ENCODE peak calls at places on chromosomes 1 and 21, in six cellular contexts. L, A, N, Q, R and M are unnamed samples. For H3K27me3, the result is how much of the 10 kb centered on the place peaks cover.

GRCh38 chr1:167158095-167158812 is 62.4 kb upstream of the POU2F1 start:
- DNase-seq in L (no peak), A (peak), N (no peak), Q (no peak), R (no peak), M (no peak)

GRCh38 chr1:6962956-6963915 is 178.0 kb downstream of the CAMTA1 start:
- DNase-seq in L (peak), A (peak), N (no peak), Q (peak), R (peak), M (peak)

GRCh38 chr21:22044431-22044830 is 1046.2 kb downstream of the NCAM2 start:
- DNase-seq in L (no peak), A (no peak), N (no peak), Q (no peak), R (no peak), M (no peak)

GRCh38 chr1:55993608-55994251 is 585.6 kb downstream of the PLPP3 start:
- DNase-seq in L (no peak), A (no peak), N (no peak), Q (no peak), R (no peak), M (no peak)

GRCh38 chr1:203038217-203038741 is 12.0 kb downstream of the PPFIA4 start:
- DNase-seq in L (peak), A (no peak), N (peak), Q (peak), R (peak), M (no peak)

GRCh38 chr1:24902471-24902891 is 27.6 kb downstream of the RUNX3 start:
- DNase-seq in L (no peak), A (no peak), N (no peak), Q (no peak), R (no peak), M (no peak)

GRCh38 chr1:243798726-243799125 is 51.3 kb downstream of the AKT3 start:
- DNase-seq in L (no peak), A (no peak), N (no peak), Q (peak), R (no peak), M (no peak)

GRCh38 chr21:35652196-35652595 is 408.1 kb downstream of the SETD4 start:
- DNase-seq in L (no peak), A (no peak), N (no peak), Q (no peak), R (no peak), M (no peak)

GRCh38 chr21:41066086-41066938 is 101.6 kb upstream of the BACE2 start:
- DNase-seq in L (no peak), A (no peak), N (no peak), Q (peak), R (no peak), M (no peak)

GRCh38 chr1:24830680-24831272 is 85.5 kb downstream of the CLIC4 start:
- DNase-seq in L (no peak), A (peak), N (no peak), Q (peak), R (no peak), M (peak)

GRCh38 chr1:240027059-240027462 is 64.6 kb upstream of the FMN2 start:
- DNase-seq in L (no peak), A (peak), N (no peak), Q (peak), R (peak), M (peak)

GRCh38 chr1:95679262-95679661 is 445.3 kb downstream of the RWDD3 start:
- DNase-seq in L (no peak), A (peak), N (no peak), Q (no peak), R (no peak), M (no peak)

GRCh38 chr21:40634141-40634540 is 212.8 kb downstream of the DSCAM start:
- DNase-seq in L (no peak), A (no peak), N (no peak), Q (no peak), R (no peak), M (no peak)

GRCh38 chr1:245118066-245118465 is 36.7 kb upstream of the KIF26B start:
- DNase-seq in L (no peak), A (no peak), N (no peak), Q (no peak), R (no peak), M (no peak)

GRCh38 chr1:151773698-151774097 is 10.4 kb upstream of the MRPL9 start:
- DNase-seq in L (no peak), A (no peak), N (no peak), Q (peak), R (no peak), M (no peak)

GRCh38 chr1:170510163-170510562 is 21.8 kb upstream of the GORAB start:
- DNase-seq in L (no peak), A (no peak), N (no peak), Q (peak), R (no peak), M (no peak)

GRCh38 chr1:170513138-170513537 is 18.8 kb upstream of the GORAB start:
- DNase-seq in L (no peak), A (peak), N (no peak), Q (no peak), R (no peak), M (no peak)

DNA sequence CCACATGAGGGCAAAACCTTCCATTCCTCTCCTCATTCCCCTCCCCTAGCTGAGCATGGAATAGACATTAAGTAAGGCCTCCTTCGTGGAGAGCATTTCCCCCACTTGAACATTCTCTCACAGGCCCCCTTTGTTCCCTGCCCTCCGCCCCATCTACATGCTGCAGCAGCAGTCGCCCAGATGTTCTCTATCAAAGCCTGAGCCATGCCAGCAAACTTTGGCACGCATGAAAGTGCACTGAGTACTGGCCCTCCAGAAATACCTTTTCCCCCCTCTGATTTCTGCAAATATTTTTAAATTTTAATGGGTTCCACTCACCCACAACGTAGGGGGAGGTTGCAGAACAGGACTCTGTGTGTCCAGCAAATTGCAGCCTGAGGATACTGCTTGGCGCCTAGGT is 20.9 kb upstream of the GORAB start:
- DNase-seq in L (no peak), A (no peak), N (no peak), Q (no peak), R (no peak), M (no peak)
- H3K27ac ChIP-seq in L (no peak), A (no peak), N (no peak), Q (no peak), R (no peak), M (no peak)

DNA sequence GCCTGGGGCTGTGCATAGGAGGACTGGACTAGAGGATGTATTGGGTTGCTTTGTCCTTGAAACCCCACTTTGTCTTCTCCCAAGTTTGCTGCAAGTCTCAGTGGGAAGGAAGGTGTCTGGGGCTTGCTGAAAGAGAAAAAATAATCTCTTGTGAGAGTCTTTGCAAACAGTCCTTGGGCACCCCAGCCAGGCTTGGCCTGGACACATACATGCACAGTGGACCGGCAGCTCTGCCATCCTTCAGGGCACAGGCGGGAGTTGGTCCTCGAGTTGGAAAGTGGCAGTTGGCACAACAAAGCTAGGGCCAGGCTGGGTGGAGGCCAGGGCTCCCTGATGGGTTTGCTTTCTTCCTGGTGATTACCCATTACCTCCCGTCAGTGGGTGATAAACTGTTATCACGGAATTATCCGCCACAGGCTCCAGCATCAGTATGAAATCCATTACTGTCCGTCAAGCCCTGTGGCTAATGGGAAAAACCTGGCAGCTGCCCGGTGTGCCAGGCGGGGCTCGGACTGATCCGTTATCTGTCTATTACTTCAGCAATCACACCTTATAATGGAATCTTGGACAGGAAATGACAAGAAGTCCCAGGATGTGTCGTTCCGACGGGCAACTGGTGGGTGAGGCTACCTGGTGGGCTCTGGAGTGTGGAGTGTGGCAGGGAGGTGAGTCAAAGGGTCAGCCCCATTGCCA is 265.7 kb downstream of the GRIK3 start:
- DNase-seq in L (no peak), A (no peak), N (no peak), Q (no peak), R (no peak), M (no peak)
- H3K27me3 ChIP-seq in L (under half), A (under half), N (under half), Q (under half), R (under half), M (under half)

GRCh38 chr1:237041461-237041794 is 556 bp upstream of the RYR2 start:
- DNase-seq in L (no peak), A (no peak), N (no peak), Q (no peak), R (no peak), M (no peak)

GRCh38 chr1:237042467-237042891 is 495 bp downstream of the RYR2 start:
- DNase-seq in L (no peak), A (peak), N (no peak), Q (peak), R (no peak), M (no peak)

GRCh38 chr1:237041795-237042466 is at the start of gene RYR2:
- DNase-seq in L (peak), A (peak), N (no peak), Q (no peak), R (peak), M (no peak)

GRCh38 chr1:237043846-237044636 is 2.1 kb downstream of the RYR2 start:
- DNase-seq in L (peak), A (peak), N (no peak), Q (no peak), R (no peak), M (no peak)

GRCh38 chr1:237042892-237043576 is 1.1 kb downstream of the RYR2 start:
- DNase-seq in L (peak), A (peak), N (no peak), Q (peak), R (no peak), M (no peak)
- H3K4me3 ChIP-seq in L (peak), A (peak), N (peak), Q (no peak), R (no peak), M (no peak)

GRCh38 chr1:169487153-169487552 is 1.4 kb upstream of the SLC19A2 start:
- DNase-seq in L (no peak), A (no peak), N (no peak), Q (peak), R (no peak), M (no peak)
- H3K27ac ChIP-seq in L (peak), A (peak), N (peak), Q (peak), R (peak), M (peak)

GRCh38 chr1:3439346-3439745 is 15.1 kb upstream of the ARHGEF16 start:
- DNase-seq in L (no peak), A (no peak), N (no peak), Q (no peak), R (no peak), M (no peak)

GRCh38 chr1:3440711-3441389 is 13.6 kb upstream of the ARHGEF16 start:
- DNase-seq in L (no peak), A (no peak), N (no peak), Q (no peak), R (no peak), M (no peak)

GRCh38 chr1:3436901-3437300 is 17.6 kb upstream of the ARHGEF16 start:
- DNase-seq in L (no peak), A (no peak), N (no peak), Q (no peak), R (no peak), M (no peak)

GRCh38 chr1:3440282-3440681 is 14.2 kb upstream of the ARHGEF16 start:
- DNase-seq in L (no peak), A (no peak), N (no peak), Q (no peak), R (no peak), M (no peak)

GRCh38 chr1:3438661-3439180 is 15.7 kb upstream of the ARHGEF16 start:
- DNase-seq in L (no peak), A (no peak), N (no peak), Q (no peak), R (no peak), M (no peak)
- H3K27me3 ChIP-seq in L (under half), A (under half), N (under half), Q (under half), R (under half), M (under half)